ENCODE peak calls at places on chromosomes 2 and 18, in nine cellular contexts. X, J, F, D, I, R, N, U and A are unnamed samples.

GRCh38 chr18:80046961-80047541 is 12.8 kb downstream of the RBFA start:
- DNase-seq in X (no peak), J (no peak), F (no peak), D (no peak), I (no peak), R (no peak), N (no peak), U (no peak), A (no peak)

GRCh38 chr2:226487573-226487972 is 312.0 kb downstream of the IRS1 start:
- DNase-seq in X (no peak), J (no peak), F (no peak), D (no peak), I (no peak), R (no peak), N (no peak), U (no peak), A (no peak)

GRCh38 chr2:149422337-149422990 is 92.1 kb downstream of the LYPD6 start:
- DNase-seq in X (peak), J (no peak), F (no peak), D (peak), I (no peak), R (no peak), N (no peak), U (peak), A (peak)

GRCh38 chr2:218229239-218229638 is 12.2 kb downstream of the ARPC2 start:
- DNase-seq in X (peak), J (no peak), F (no peak), D (peak), I (no peak), R (peak), N (no peak), U (peak), A (no peak)

GRCh38 chr18:67310826-67311225 is 205.7 kb downstream of the DSEL start:
- DNase-seq in X (peak), J (no peak), F (no peak), D (no peak), I (no peak), R (no peak), N (no peak), U (peak), A (no peak)

GRCh38 chr2:239818531-239819011 is 206.6 kb downstream of the NDUFA10 start:
- DNase-seq in X (no peak), J (no peak), F (peak), D (no peak), I (no peak), R (no peak), N (no peak), U (no peak), A (no peak)

GRCh38 chr2:103448416-103448815 is 686.6 kb downstream of the TMEM182 start:
- DNase-seq in X (no peak), J (no peak), F (no peak), D (no peak), I (no peak), R (no peak), N (no peak), U (no peak), A (no peak)

GRCh38 chr2:110157153-110157793 is 41.7 kb upstream of the MALL start:
- DNase-seq in X (peak), J (peak), F (no peak), D (peak), I (no peak), R (peak), N (no peak), U (peak), A (peak)

GRCh38 chr2:212595036-212595654 is 56.5 kb upstream of the ERBB4 start:
- DNase-seq in X (peak), J (no peak), F (no peak), D (peak), I (no peak), R (peak), N (no peak), U (peak), A (no peak)

GRCh38 chr18:79396431-79397287 is 929 bp downstream of the NFATC1 start:
- DNase-seq in X (peak), J (peak), F (no peak), D (no peak), I (peak), R (no peak), N (no peak), U (peak), A (peak)

GRCh38 chr2:107069890-107070289 is 183.9 kb upstream of the ST6GAL2 start:
- DNase-seq in X (no peak), J (no peak), F (no peak), D (no peak), I (no peak), R (no peak), N (no peak), U (no peak), A (no peak)

GRCh38 chr2:221494556-221494955 is 77.5 kb downstream of the EPHA4 start:
- DNase-seq in X (no peak), J (no peak), F (no peak), D (peak), I (peak), R (no peak), N (no peak), U (no peak), A (no peak)

GRCh38 chr2:170162261-170162612 is 15.7 kb upstream of the MYO3B start:
- DNase-seq in X (peak), J (no peak), F (no peak), D (no peak), I (no peak), R (no peak), N (no peak), U (peak), A (no peak)

GRCh38 chr2:168849610-168850009 is 40.6 kb downstream of the SPC25 start:
- DNase-seq in X (peak), J (no peak), F (no peak), D (peak), I (peak), R (no peak), N (no peak), U (peak), A (peak)

GRCh38 chr2:233449921-233450853 is 95.9 kb downstream of the DGKD start:
- DNase-seq in X (no peak), J (no peak), F (peak), D (no peak), I (no peak), R (no peak), N (no peak), U (no peak), A (no peak)

GRCh38 chr2:235552671-235553070 is 58.8 kb downstream of the AGAP1 start:
- DNase-seq in X (no peak), J (no peak), F (no peak), D (no peak), I (no peak), R (no peak), N (no peak), U (no peak), A (no peak)

GRCh38 chr2:143333168-143333791 is 204.1 kb downstream of the ARHGAP15 start:
- DNase-seq in X (no peak), J (no peak), F (no peak), D (no peak), I (no peak), R (no peak), N (no peak), U (no peak), A (no peak)

GRCh38 chr2:37471994-37472393 is 127.6 kb downstream of the QPCT start:
- DNase-seq in X (peak), J (no peak), F (no peak), D (no peak), I (no peak), R (no peak), N (no peak), U (peak), A (no peak)

GRCh38 chr2:118834440-118834810 is 13.0 kb downstream of the EN1 start:
- DNase-seq in X (no peak), J (no peak), F (no peak), D (no peak), I (no peak), R (no peak), N (no peak), U (no peak), A (no peak)

GRCh38 chr2:169767243-169767888 is 31.3 kb upstream of the SSB start:
- DNase-seq in X (peak), J (peak), F (no peak), D (peak), I (no peak), R (peak), N (peak), U (peak), A (peak)